ENCODE peak calls at places on chromosomes 16 and 17, in eight cellular contexts. H is fibroblast of the aortic adventitia, B is heart left ventricle, U is neural crest cell, F is RWPE1, K is upper lobe of right lung, J is epithelial cell of proximal tubule, O is fibroblast of lung. E is an unnamed sample.

GRCh38 chr17:50266384-50267073 is 7.7 kb upstream of the TMEM92 start:
- DNase-seq in J (no peak), O (peak), U (no peak), B (peak), H (peak), K (peak), F (no peak), E (peak)

GRCh38 chr16:13958438-13958837 is 38.5 kb downstream of the ERCC4 start:
- DNase-seq in F (no peak), U (no peak), O (no peak), J (no peak), B (no peak), H (no peak), K (no peak), E (no peak)

GRCh38 chr17:2883544-2884203 is 87.4 kb downstream of the RAP1GAP2 start:
- DNase-seq in J (no peak), F (peak), K (no peak), O (peak), H (no peak), U (no peak), B (peak), E (peak)

GRCh38 chr16:11575223-11575589 is 11.5 kb downstream of the LITAF start:
- DNase-seq in U (no peak), J (no peak), O (no peak), H (no peak), F (no peak), K (peak), B (no peak), E (no peak)

GRCh38 chr17:51115179-51115578 is 5.5 kb downstream of the SPAG9 start:
- DNase-seq in F (no peak), H (no peak), J (no peak), K (no peak), U (no peak), B (no peak), O (no peak), E (no peak)

GRCh38 chr16:68756250-68757051 is 19.4 kb downstream of the CDH1 start:
- DNase-seq in B (no peak), K (peak), U (no peak), J (no peak), F (peak), H (peak), O (no peak), E (no peak)

GRCh38 chr16:12016166-12016947 is 39.8 kb downstream of the SNX29 start:
- DNase-seq in B (no peak), H (peak), K (no peak), J (no peak), O (no peak), U (no peak), F (no peak), E (peak)

GRCh38 chr16:56191807-56192643 is 736 bp downstream of the GNAO1 start:
- DNase-seq in B (no peak), O (no peak), F (no peak), K (no peak), J (no peak), H (no peak), U (no peak), E (no peak)

GRCh38 chr16:11497329-11497805 is 89.4 kb downstream of the LITAF start:
- DNase-seq in K (peak), O (peak), F (peak), J (no peak), U (peak), H (peak), B (peak), E (peak)

GRCh38 chr16:21336231-21336630 is 58.1 kb upstream of the CRYM start:
- DNase-seq in B (no peak), U (no peak), O (peak), H (no peak), J (no peak), F (no peak), K (no peak), E (peak)

GRCh38 chr16:73143681-73144370 is 95.9 kb upstream of the ZFHX3 start:
- DNase-seq in K (no peak), B (no peak), U (no peak), H (peak), O (peak), F (no peak), J (no peak), E (peak)

GRCh38 chr16:67271446-67271845 is 7.9 kb upstream of the PLEKHG4 start:
- DNase-seq in J (no peak), F (no peak), B (no peak), U (no peak), K (no peak), H (no peak), O (no peak), E (no peak)

GRCh38 chr16:89791278-89791995 is 25.0 kb downstream of the FANCA start:
- DNase-seq in U (no peak), B (no peak), O (no peak), F (no peak), K (no peak), J (no peak), H (no peak), E (no peak)

GRCh38 chr17:5121186-5121841 is 5.5 kb downstream of the USP6 start:
- DNase-seq in B (peak), U (no peak), F (no peak), O (no peak), K (peak), J (no peak), H (no peak), E (no peak)

GRCh38 chr16:52078716-52079655 is 468.0 kb downstream of the TOX3 start:
- DNase-seq in J (no peak), F (no peak), O (no peak), U (no peak), H (no peak), B (no peak), K (no peak), E (no peak)

GRCh38 chr16:25198021-25198420 is 18.7 kb upstream of the AQP8 start:
- DNase-seq in F (peak), U (no peak), J (no peak), H (no peak), O (no peak), B (no peak), K (no peak), E (peak)

GRCh38 chr16:2026461-2027023 is at the start of gene NHERF2:
- DNase-seq in J (no peak), K (peak), B (peak), F (peak), H (no peak), O (no peak), U (no peak), E (no peak)

GRCh38 chr17:30267625-30268024 is 24.1 kb downstream of the BLMH start:
- DNase-seq in U (no peak), K (no peak), B (no peak), H (peak), O (no peak), F (no peak), J (no peak), E (peak)

GRCh38 chr17:29151567-29151966 is 28.6 kb downstream of the MYO18A start:
- DNase-seq in B (no peak), U (peak), H (peak), F (peak), K (no peak), O (no peak), J (no peak), E (no peak)

GRCh38 chr16:75682308-75682707 is 5.5 kb upstream of the CPHXL2 start:
- DNase-seq in H (no peak), O (no peak), B (no peak), U (no peak), J (no peak), F (no peak), K (no peak), E (no peak)

GRCh38 chr16:2151188-2152091 is 3.0 kb downstream of the RAB26 start:
- DNase-seq in K (no peak), H (no peak), O (no peak), U (no peak), B (no peak), F (no peak), J (no peak), E (peak)

GRCh38 chr16:72554935-72555334 is 383.0 kb upstream of the PMFBP1 start:
- DNase-seq in U (no peak), B (no peak), K (no peak), J (no peak), H (no peak), O (no peak), F (no peak), E (peak)

GRCh38 chr17:19335951-19336631 is 26.4 kb downstream of the B9D1 start:
- DNase-seq in U (no peak), O (no peak), K (peak), J (no peak), F (no peak), B (no peak), H (no peak), E (no peak)

GRCh38 chr16:66915041-66915440 is 3.6 kb downstream of the CDH16 start:
- DNase-seq in O (no peak), F (no peak), J (no peak), K (no peak), U (no peak), B (no peak), H (no peak), E (no peak)

GRCh38 chr16:5036228-5037156 is 2.8 kb upstream of the NAGPA start:
- DNase-seq in O (no peak), F (no peak), B (no peak), H (peak), U (no peak), J (no peak), K (no peak), E (no peak)

GRCh38 chr16:28494141-28494851 is at the start of gene APOBR:
- DNase-seq in B (peak), O (no peak), J (no peak), F (no peak), K (peak), U (no peak), H (no peak), E (no peak)

GRCh38 chr17:19260958-19261357 is 23.8 kb downstream of the EPN2 start:
- DNase-seq in K (no peak), B (no peak), H (no peak), U (no peak), J (no peak), O (no peak), F (peak), E (no peak)

GRCh38 chr17:50911890-50912289 is 45.7 kb upstream of the TOB1 start:
- DNase-seq in O (no peak), J (no peak), B (no peak), H (no peak), K (no peak), F (no peak), U (no peak), E (no peak)

GRCh38 chr16:28990375-28991040 is 5.7 kb downstream of the LAT start:
- DNase-seq in O (no peak), J (no peak), U (no peak), B (no peak), K (no peak), F (no peak), H (no peak), E (no peak)

GRCh38 chr17:67194134-67194533 is 50.9 kb downstream of the HELZ start:
- DNase-seq in J (peak), B (no peak), K (no peak), H (peak), U (no peak), O (no peak), F (no peak), E (no peak)

GRCh38 chr17:46193626-46194392 is 580 bp upstream of the KANSL1 start:
- DNase-seq in H (peak), O (peak), J (no peak), K (peak), F (peak), B (peak), U (peak), E (peak)
- TF ChIP-seq CTCF in H (no peak), O (no peak), J (no peak), K (peak), F (peak), B (no peak), U (peak), E (no peak)

GRCh38 chr16:53207810-53208752 is 153.3 kb downstream of the CHD9 start:
- DNase-seq in K (no peak), H (peak), J (peak), B (peak), U (peak), O (peak), F (peak), E (peak)
- TF ChIP-seq CTCF in K (peak), H (peak), J (peak), B (peak), U (peak), O (peak), F (peak), E (peak)

DNA sequence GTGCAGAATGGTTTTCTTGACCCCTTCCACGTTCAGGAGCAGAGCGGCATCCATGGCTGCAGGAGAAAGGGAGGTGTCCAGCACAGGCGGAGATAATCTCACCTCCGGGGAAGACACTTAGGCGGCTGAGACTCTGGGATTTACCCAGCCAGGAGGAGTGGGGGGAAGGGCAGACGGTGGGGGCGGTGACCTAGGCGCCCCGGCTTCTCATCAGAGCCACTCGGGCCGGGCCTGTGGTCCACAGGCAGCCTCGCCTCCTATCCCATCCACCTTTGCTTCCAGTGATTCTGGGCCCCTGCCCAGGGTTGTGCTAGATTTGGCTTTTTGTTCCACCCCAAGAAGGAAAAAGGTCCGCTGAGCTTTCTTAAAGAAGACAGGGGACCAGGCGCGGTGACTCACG is at the start of gene AIPL1:
- DNase-seq in B (no peak), H (no peak), O (no peak), J (no peak), K (no peak), F (no peak), U (no peak), E (no peak)
- TF ChIP-seq CTCF in B (no peak), H (no peak), O (no peak), J (no peak), K (no peak), F (no peak), U (no peak), E (no peak)

GRCh38 chr16:30474062-30474452 is 1.5 kb downstream of the ITGAL start:
- DNase-seq in F (no peak), U (no peak), O (no peak), H (no peak), J (no peak), K (no peak), B (no peak), E (no peak)

GRCh38 chr16:30478766-30479478 is 6.4 kb downstream of the ITGAL start:
- DNase-seq in U (no peak), B (no peak), K (no peak), O (no peak), J (no peak), H (no peak), F (no peak), E (no peak)

GRCh38 chr16:30474684-30475083 is 2.1 kb downstream of the ITGAL start:
- DNase-seq in B (no peak), U (no peak), J (no peak), H (no peak), O (no peak), K (no peak), F (no peak), E (no peak)

GRCh38 chr16:30473231-30474061 is 904 bp downstream of the ITGAL start:
- DNase-seq in B (peak), H (no peak), J (no peak), U (no peak), F (no peak), K (peak), O (no peak), E (no peak)

GRCh38 chr16:30476991-30477390 is 4.4 kb downstream of the ITGAL start:
- DNase-seq in K (no peak), H (no peak), U (no peak), J (no peak), F (no peak), O (no peak), B (no peak), E (no peak)
- TF ChIP-seq CTCF in K (no peak), H (no peak), U (no peak), J (no peak), F (no peak), O (no peak), B (no peak), E (no peak)

DNA sequence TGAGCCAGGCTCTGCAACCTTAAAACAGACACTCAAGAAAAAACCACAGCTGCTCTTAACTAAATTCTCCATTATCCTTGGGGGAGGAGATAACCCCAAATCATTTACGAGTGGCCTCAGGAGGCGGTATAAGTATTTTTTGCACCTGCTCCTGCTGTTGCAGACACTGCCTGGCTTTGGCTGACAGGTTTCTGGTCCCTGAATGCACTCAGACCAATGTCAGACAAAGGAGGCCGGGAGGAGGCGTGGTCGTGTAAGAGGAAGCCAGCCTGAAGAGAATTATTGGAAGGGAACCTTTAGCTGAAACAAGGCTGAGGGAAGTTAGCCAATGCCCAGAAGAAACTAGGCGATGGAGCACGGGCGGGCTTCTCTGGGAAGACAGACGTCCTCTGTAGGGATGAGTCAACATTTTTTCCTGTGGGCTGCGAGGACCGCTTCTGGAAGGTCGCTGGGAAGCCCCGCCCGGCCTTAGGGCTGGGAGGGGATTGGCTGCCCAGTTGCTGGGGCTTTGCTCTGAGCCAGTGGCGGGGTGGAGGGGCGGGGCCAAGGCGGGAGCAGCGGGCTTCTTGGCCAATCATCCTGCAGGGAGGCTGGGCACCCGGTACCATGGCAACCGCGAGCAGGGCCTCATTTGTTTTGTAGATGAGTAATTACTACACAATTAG is 82.3 kb downstream of the CCDC182 start:
- DNase-seq in J (peak), O (peak), B (peak), K (peak), U (peak), H (peak), F (peak), E (peak)
- TF ChIP-seq CTCF in J (no peak), O (no peak), B (no peak), K (no peak), U (no peak), H (no peak), F (no peak), E (no peak)

GRCh38 chr16:714558-715447 is at the start of gene METRN:
- DNase-seq in F (peak), H (peak), U (peak), J (no peak), O (peak), B (peak), K (peak), E (peak)
- TF ChIP-seq CTCF in F (no peak), H (no peak), U (no peak), J (no peak), O (no peak), B (no peak), K (no peak), E (no peak)